ENCODE peak calls at places on chromosomes 7 and 10, in five cellular contexts. Q is adrenal gland, F is cardiac muscle cell, N is dorsolateral prefrontal cortex, W is RWPE2. T is an unnamed sample.

GRCh38 chr7:34845666-34846361 is 187.8 kb downstream of the NPSR1 start:
- DNase-seq in Q (no peak), F (no peak), N (no peak), W (no peak), T (no peak)

GRCh38 chr7:21352540-21353387 is 75.1 kb upstream of the SP4 start:
- DNase-seq in Q (no peak), F (no peak), N (no peak), W (no peak), T (no peak)

GRCh38 chr7:12409097-12409711 is 5.5 kb upstream of the VWDE start:
- DNase-seq in Q (no peak), F (no peak), N (no peak), W (no peak), T (no peak)

GRCh38 chr7:137734221-137734620 is 112.6 kb downstream of the DGKI start:
- DNase-seq in Q (no peak), F (no peak), N (no peak), W (no peak), T (no peak)

GRCh38 chr7:2843711-2844152 is 376 bp downstream of the GNA12 start:
- DNase-seq in Q (peak), F (no peak), N (no peak), W (no peak), T (no peak)

GRCh38 chr7:4244635-4245034 is 437.5 kb upstream of the FOXK1 start:
- DNase-seq in Q (no peak), F (no peak), N (no peak), W (no peak), T (no peak)

GRCh38 chr10:78196964-78197363 is 163.3 kb downstream of the RPS24 start:
- DNase-seq in Q (peak), F (no peak), N (no peak), W (peak), T (peak)

GRCh38 chr10:8670461-8670860 is 616.0 kb downstream of the GATA3 start:
- DNase-seq in Q (no peak), F (no peak), N (no peak), W (no peak), T (no peak)

GRCh38 chr10:116120688-116121087 is 152.3 kb downstream of the GFRA1 start:
- DNase-seq in Q (no peak), F (peak), N (no peak), W (no peak), T (no peak)

DNA sequence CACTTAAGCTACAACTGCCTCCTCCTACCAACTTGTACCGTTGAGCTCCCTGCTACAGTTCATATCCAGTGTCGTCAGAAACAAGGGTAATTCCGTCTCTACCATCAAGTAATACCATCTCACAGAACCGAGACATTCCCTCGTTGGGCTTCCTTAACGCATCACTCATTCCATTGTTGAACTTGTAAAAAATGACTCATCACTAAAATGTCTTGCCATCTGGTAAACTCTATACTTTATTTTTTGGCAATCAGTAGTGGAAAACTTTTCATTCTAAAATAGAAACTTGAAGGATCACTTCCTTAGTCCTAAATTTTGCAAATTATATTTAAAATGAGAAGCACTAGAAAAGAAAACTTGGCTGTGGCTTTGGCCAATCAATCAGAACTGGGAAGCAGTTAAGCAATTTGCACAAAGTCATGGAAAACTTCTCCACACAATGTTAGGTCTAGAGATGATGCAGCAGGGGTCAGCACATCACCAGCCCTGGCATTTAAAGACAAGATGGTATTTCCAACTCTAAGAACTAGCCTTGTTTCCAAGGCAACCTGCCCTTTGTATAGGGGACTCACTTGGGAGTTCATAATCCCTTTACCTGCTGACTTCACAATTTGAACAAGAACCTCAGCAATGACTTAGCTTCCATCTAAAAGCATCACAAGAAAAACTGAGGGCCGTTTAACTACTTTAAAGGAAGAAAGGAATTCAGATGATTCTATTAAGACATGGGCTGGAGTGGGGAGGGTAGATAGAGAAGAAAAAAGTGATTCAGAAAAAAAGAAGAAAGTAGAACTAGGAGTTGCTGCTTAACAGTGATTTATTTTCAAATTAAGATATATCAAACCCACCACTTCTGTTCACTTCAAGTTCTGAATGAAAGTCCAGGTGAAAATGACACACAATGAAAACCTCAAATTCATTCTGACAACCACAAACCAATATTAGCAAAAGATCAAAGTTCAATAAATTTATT is 288.1 kb downstream of the PARD3 start:
- DNase-seq in Q (peak), F (no peak), N (no peak), W (no peak), T (peak)
- TF ChIP-seq CTCF in Q (peak), F (no peak), N (no peak), W (peak), T (peak)

DNA sequence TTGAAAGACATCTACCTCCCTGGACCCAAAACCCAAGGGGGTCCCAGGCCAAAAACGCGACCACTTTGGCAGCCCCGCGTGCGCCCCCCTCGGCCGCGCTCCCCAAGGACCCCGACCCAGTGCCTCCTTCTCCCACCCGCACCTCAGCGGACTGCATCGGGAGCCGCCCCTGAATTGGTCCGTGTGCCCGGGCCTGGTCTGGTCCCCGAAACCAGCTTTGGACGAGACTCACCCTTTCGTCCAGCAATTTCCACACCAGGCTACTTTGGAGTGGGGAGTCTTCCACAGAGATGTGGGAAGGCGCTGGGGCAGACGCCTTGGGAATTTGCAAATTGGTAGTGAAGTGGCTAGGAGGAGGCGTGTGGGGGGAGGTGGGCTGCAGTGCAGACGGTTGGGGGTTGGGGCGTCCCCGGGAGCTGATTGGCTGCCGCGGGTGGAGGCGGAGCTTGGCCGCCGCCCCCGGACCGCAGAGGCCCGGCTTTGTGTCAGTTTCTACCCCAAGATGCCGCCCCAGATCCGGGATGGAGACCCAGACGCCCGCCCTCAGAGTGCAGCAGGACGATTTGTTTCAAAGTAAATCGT is 16.9 kb downstream of the TCAF1 start:
- DNase-seq in Q (peak), F (peak), N (peak), W (no peak), T (no peak)
- H3K4me3 ChIP-seq in Q (peak), F (peak), N (peak), W (peak), T (peak)

GRCh38 chr10:100447648-100448047 is 15.2 kb upstream of the WNT8B start:
- DNase-seq in Q (no peak), F (no peak), N (no peak), W (no peak), T (no peak)
- TF ChIP-seq CTCF in Q (no peak), F (no peak), N (no peak), W (no peak), T (no peak)

GRCh38 chr7:111264111-111264868 is 173.4 kb downstream of the LRRN3 start:
- DNase-seq in Q (no peak), F (no peak), N (no peak), W (no peak), T (no peak)

GRCh38 chr7:111262293-111263116 is 171.6 kb downstream of the LRRN3 start:
- DNase-seq in Q (no peak), F (no peak), N (no peak), W (no peak), T (no peak)

GRCh38 chr7:111265394-111265793 is 174.5 kb downstream of the LRRN3 start:
- DNase-seq in Q (no peak), F (no peak), N (no peak), W (no peak), T (no peak)

DNA sequence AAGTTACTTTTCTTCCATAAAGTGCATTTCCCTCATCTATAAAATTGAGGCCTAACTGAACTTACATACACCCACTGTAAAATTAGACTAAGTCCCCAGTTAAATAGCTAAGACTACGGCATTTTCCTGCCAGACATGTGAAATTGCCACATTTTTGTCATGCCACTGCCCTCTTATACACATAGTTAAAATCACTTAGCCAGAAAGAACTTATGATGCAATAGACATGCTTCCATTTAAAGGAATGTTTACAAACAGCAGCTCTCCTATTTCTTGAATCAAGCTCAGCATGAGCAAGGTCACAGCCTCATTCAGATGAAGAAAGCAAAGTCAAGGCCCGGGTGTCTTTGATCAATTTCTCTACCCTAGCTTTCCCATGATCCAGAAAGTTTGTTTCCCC is 175.7 kb downstream of the LRRN3 start:
- DNase-seq in Q (peak), F (no peak), N (no peak), W (no peak), T (peak)
- H3K4me3 ChIP-seq in Q (no peak), F (no peak), N (no peak), W (no peak), T (no peak)

GRCh38 chr10:128078136-128078969 is 47.9 kb downstream of the MKI67 start:
- DNase-seq in Q (no peak), F (peak), N (no peak), W (peak), T (peak)
- TF ChIP-seq CTCF in Q (peak), F (peak), N (peak), W (peak), T (peak)

DNA sequence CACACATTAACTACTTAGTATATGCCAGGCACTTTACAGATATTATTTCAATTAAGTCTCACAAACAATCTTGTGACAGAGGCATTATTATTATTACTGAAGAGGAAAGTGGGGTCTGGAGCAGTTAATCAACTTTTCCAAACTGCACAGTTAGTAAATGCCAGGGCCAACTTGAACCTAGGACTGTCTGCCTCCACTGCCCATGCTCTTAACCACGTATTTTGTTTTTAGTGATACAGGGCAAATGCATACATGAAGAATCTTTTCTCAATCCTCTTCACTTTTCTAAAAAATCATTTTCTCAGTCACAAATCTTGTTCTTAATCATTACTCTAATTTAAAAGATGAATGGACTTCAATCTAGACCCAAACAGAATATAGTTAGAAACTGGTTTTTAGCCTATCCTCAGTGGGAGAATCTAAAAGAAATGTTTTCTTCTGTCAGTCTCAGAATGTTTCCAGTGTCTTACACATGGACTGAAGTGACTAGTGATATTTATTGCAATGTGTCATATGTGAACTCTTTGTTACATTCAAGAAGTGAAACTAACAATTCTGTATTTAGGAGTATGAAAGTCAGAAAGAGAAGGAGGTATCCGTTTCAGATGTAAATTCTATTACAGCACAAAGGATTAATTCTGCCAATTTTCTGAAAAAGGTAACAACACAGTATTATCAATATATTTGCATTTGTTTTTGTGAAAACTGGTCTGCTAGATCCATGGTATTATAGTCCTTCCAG is 55.5 kb upstream of the CCNJ start:
- DNase-seq in Q (no peak), F (no peak), N (no peak), W (no peak), T (no peak)
- H3K4me3 ChIP-seq in Q (no peak), F (no peak), N (no peak), W (no peak), T (no peak)

GRCh38 chr7:132580277-132580676 is 4.0 kb upstream of the PLXNA4 start:
- DNase-seq in Q (no peak), F (no peak), N (no peak), W (no peak), T (no peak)
- TF ChIP-seq CTCF in Q (no peak), F (no peak), N (no peak), W (no peak), T (no peak)

DNA sequence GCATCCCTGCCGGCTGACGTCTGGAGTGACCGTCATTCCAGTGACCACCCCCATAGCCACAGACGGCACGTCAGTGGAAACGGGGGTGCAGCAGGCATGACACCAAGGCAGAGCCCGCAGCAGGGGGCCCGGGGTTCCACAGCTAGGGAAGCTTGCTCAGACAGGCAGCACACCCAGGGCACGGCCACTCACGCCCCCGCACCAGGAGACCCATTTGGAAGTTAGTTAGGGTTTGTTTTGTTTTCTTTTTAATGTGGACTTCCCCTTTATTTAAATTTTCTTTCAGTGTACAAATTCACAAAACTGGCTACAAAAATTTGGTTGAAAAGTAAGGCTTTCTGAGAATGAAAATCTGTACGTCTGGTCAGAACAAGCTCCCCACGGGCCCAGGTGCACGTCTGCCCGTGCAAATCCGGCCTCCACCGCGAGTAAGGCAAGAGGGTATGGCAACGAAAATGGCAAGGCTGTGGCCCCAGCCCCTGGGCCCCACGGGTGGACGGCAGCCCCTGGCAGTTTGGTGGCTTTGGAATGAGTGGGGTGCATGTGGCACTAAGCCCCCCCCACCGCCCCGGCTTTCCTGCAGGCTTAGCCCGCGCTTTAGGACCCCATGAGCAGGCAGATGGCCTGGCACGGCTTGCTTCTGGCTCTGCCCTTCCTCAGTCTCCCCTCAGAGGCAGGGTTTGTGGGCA is 124.2 kb downstream of the FAM53B start:
- DNase-seq in Q (no peak), F (no peak), N (no peak), W (no peak), T (no peak)
- H3K4me3 ChIP-seq in Q (no peak), F (no peak), N (no peak), W (no peak), T (no peak)

GRCh38 chr10:119299531-119299930 is 92.2 kb downstream of the GRK5 start:
- DNase-seq in Q (peak), F (peak), N (no peak), W (no peak), T (no peak)
- TF ChIP-seq CTCF in Q (no peak), F (no peak), N (no peak), W (no peak), T (no peak)

GRCh38 chr7:1457059-1457948 is 2.0 kb downstream of the MICALL2 start:
- DNase-seq in Q (no peak), F (no peak), N (no peak), W (no peak), T (no peak)
- H3K4me3 ChIP-seq in Q (peak), F (no peak), N (peak), W (peak), T (peak)

T was measured in AG09309.